ENCODE peak calls at places on chromosomes 12 and 14, in eight cellular contexts. J is coronary artery, G is cardiac muscle cell, E is cardiac fibroblast, L is AG10803, A is GM23248, I is endothelial cell of umbilical vein, D is transverse colon. W is an unnamed sample.

GRCh38 chr14:102655154-102655553 is 62.7 kb downstream of the RCOR1 start:
- DNase-seq in G (no peak), J (no peak), A (peak; percentile 53), I (peak; percentile 92), D (no peak), L (peak; percentile 41), E (peak; percentile 71), W (no peak)

GRCh38 chr14:33432407-33433023 is 493.8 kb downstream of the NPAS3 start:
- DNase-seq in D (peak; percentile 32), E (peak; percentile 68), G (peak; percentile 39), J (no peak), A (peak; percentile 70), I (peak; percentile 43), L (peak; percentile 41), W (no peak)

GRCh38 chr14:92199763-92200162 is 78.0 kb downstream of the CPSF2 start:
- DNase-seq in L (no peak), G (no peak), D (no peak), E (no peak), J (no peak), I (no peak), A (no peak), W (no peak)

GRCh38 chr12:6647083-6647604 is at the start of gene ACRBP:
- DNase-seq in L (peak; percentile 50), G (peak; percentile 88), A (peak; percentile 78), J (no peak), I (peak; percentile 73), E (peak; percentile 38), D (peak; percentile 86), W (peak; percentile 62)

GRCh38 chr14:77240336-77240915 is 30.6 kb downstream of the NGB start:
- DNase-seq in I (no peak), L (no peak), E (no peak), A (no peak), J (no peak), D (no peak), G (no peak), W (no peak)

GRCh38 chr12:28378749-28379148 is 188.5 kb downstream of the CCDC91 start:
- DNase-seq in A (peak; percentile 71), L (peak; percentile 96), D (no peak), I (no peak), J (no peak), G (no peak), E (peak; percentile 72), W (no peak)

GRCh38 chr12:45356822-45357546 is 141.1 kb downstream of the ANO6 start:
- DNase-seq in L (no peak), J (no peak), A (no peak), E (no peak), G (no peak), I (no peak), D (no peak), W (no peak)

GRCh38 chr14:78767436-78767835 is 597.3 kb downstream of the NRXN3 start:
- DNase-seq in D (no peak), E (no peak), L (no peak), J (no peak), A (no peak), G (no peak), I (no peak), W (no peak)

GRCh38 chr14:75224561-75224960 is 48.1 kb upstream of the TMED10 start:
- DNase-seq in I (no peak), A (peak; percentile 7), D (no peak), L (no peak), G (no peak), J (no peak), E (peak; percentile 27), W (no peak)

GRCh38 chr14:76117789-76118188 is 33.9 kb upstream of the GPATCH2L start:
- DNase-seq in E (no peak), G (no peak), I (no peak), A (no peak), D (no peak), J (no peak), L (no peak), W (no peak)

GRCh38 chr12:79873223-79873622 is 61.7 kb downstream of the PPP1R12A start:
- DNase-seq in J (no peak), A (no peak), I (no peak), D (no peak), G (no peak), L (no peak), E (no peak), W (no peak)

GRCh38 chr14:37172024-37172869 is at the start of gene SLC25A21:
- DNase-seq in D (peak; percentile 68), I (peak; percentile 92), G (peak; percentile 86), J (peak; percentile 79), A (peak; percentile 84), L (peak; percentile 79), E (peak; percentile 86), W (peak; percentile 74)

GRCh38 chr12:10940389-10940788 is 1.3 kb upstream of the TAS2R14 start:
- DNase-seq in D (no peak), L (peak; percentile 84), A (peak; percentile 88), G (no peak), J (no peak), E (peak; percentile 96), I (no peak), W (no peak)

GRCh38 chr14:89399594-89400068 is 17.4 kb downstream of the FOXN3 start:
- DNase-seq in L (peak; percentile 82), A (peak; percentile 80), I (peak; percentile 43), J (no peak), G (peak; percentile 54), D (no peak), E (peak; percentile 80), W (peak; percentile 41)

GRCh38 chr14:34453226-34453625 is 8.8 kb downstream of the SPTSSA start:
- DNase-seq in L (no peak), G (peak; percentile 8), E (no peak), I (no peak), J (no peak), D (no peak), A (no peak), W (no peak)

GRCh38 chr14:97058071-97058470 is 260.9 kb downstream of the VRK1 start:
- DNase-seq in G (no peak), A (no peak), D (no peak), E (no peak), J (no peak), L (peak; percentile 15), I (no peak), W (no peak)

GRCh38 chr12:118979763-118980406 is 1.5 kb upstream of the SRRM4 start:
- DNase-seq in G (peak; percentile 88), A (peak; percentile 62), I (peak; percentile 29), E (peak; percentile 67), L (peak; percentile 29), J (no peak), D (peak; percentile 24), W (peak; percentile 65)

GRCh38 chr12:115506822-115507629 is 770.5 kb downstream of the MED13L start:
- DNase-seq in D (peak; percentile 7), I (no peak), J (no peak), G (no peak), E (no peak), A (peak; percentile 2), L (no peak), W (no peak)

DNA sequence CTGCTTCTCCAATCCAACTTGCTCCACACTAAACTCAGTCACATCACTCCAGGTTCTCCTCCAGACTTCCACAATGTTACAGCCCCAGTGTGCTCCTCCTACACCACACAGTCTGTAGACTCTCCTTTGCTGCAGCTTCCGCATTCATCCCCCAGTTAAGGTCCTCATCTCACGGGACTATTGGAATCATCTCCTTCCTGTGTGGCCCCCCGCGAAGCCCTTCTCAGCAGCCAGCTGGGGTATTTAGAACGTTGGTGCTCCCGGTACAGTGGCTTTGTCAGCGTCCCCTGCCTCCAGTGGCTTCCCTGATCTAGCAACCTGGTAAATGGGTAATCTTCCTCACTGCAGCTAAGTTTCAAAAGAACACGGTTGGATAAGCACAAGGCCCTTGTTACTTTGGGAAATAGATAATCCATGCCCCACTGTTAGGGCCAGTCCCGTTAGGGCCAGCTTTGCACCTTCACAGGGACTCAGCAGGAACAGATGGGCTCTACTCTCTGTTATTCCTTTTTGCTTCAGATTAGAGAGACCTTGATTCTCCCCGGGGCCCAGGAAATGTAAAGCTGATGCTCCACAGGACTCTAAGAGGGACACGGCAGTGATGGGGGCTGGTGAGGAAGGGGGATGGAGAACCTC is 823 bp upstream of the TSPAN11 start:
- DNase-seq in A (no peak), G (no peak), J (peak; percentile 45), L (no peak), D (no peak), I (no peak), E (no peak), W (no peak)
- H3K4me3 ChIP-seq in A (peak overlapping the region; percentile 61), G (peak overlapping the region; percentile 40), J (peak overlapping the region; percentile 72), L (peak overlapping the region; percentile 44), D (peak overlapping the region; percentile 44), I (peak overlapping the region; percentile 33), E (peak overlapping the region; percentile 31), W (peak overlapping the region; percentile 56)

DNA sequence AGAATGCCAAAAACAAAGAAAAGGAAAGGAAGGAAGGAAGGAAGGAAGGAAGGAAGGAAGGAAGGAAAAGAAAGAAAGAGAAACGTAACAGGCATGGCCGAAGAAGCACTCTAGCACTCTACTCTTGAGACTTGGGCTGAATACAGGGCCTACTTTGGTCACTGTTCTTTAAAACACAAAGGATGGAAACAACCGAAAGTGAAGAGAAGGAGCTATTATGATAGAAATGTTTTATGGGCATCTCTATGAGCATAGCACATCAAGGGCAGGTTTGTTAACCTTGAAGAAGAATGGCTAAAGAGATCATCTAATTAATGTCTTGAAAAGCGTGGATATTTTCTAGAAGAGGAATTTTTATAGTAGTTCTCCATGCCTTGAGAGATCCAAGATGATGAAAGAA is 15.9 kb upstream of the OTX2 start:
- DNase-seq in E (no peak), J (no peak), G (no peak), I (no peak), D (no peak), A (no peak), L (no peak), W (no peak)
- H3K4me3 ChIP-seq in E (no peak overlapping the region), J (no peak overlapping the region), G (no peak overlapping the region), I (no peak overlapping the region), D (no peak overlapping the region), A (no peak overlapping the region), L (no peak overlapping the region), W (no peak overlapping the region)

GRCh38 chr14:99235578-99235977 is 36.4 kb downstream of the BCL11B start:
- DNase-seq in G (no peak), E (no peak), L (no peak), J (no peak), D (no peak), I (no peak), A (no peak), W (no peak)

GRCh38 chr14:99233222-99234035 is 38.6 kb downstream of the BCL11B start:
- DNase-seq in G (no peak), J (no peak), E (no peak), A (no peak), D (no peak), I (no peak), L (no peak), W (no peak)

GRCh38 chr14:99234366-99234765 is 37.6 kb downstream of the BCL11B start:
- DNase-seq in D (no peak), L (no peak), A (no peak), J (no peak), E (no peak), G (no peak), I (no peak), W (no peak)

GRCh38 chr14:99236386-99237133 is 35.4 kb downstream of the BCL11B start:
- DNase-seq in E (no peak), G (no peak), J (no peak), I (no peak), A (no peak), L (no peak), D (no peak), W (no peak)

GRCh38 chr14:99234982-99235491 is 37.0 kb downstream of the BCL11B start:
- DNase-seq in J (no peak), I (no peak), L (no peak), E (no peak), D (no peak), G (peak; percentile 60), A (no peak), W (no peak)
- H3K4me3 ChIP-seq in J (no peak overlapping the region), I (no peak overlapping the region), L (peak overlapping the region; percentile 24), E (no peak overlapping the region), D (no peak overlapping the region), G (peak overlapping the region; percentile 31), A (no peak overlapping the region), W (peak overlapping the region; percentile 10)

GRCh38 chr12:50087159-50087558 is 2.0 kb downstream of the SMARCD1 start:
- DNase-seq in I (no peak), E (no peak), L (no peak), A (no peak), G (no peak), J (no peak), D (no peak), W (no peak)
- H3K4me3 ChIP-seq in I (no peak overlapping the region), E (no peak overlapping the region), L (no peak overlapping the region), A (no peak overlapping the region), G (no peak overlapping the region), J (no peak overlapping the region), D (no peak overlapping the region), W (no peak overlapping the region)

W was measured in dorsolateral prefrontal cortex.